ENCODE peak calls at places on chromosomes 7 and 10, in seven cellular contexts. One of them, this sample, is unnamed.

GRCh38 chr7:100705341-100705752 is 574 bp upstream of the POP7 start:
- DNase-seq in PC-9: peak; percentile 43
- DNase-seq in DND-41: peak; percentile 84
- DNase-seq in psoas muscle: peak; percentile 81
- DNase-seq in iPS DF 6.9: peak; percentile 60
- DNase-seq in Panc1: no peak
- DNase-seq in HCT116: peak; percentile 32
- DNase-seq in this sample: peak; percentile 93

GRCh38 chr10:116771101-116771705 is 28.8 kb upstream of the HSPA12A start:
- DNase-seq in PC-9: no peak
- DNase-seq in DND-41: no peak
- DNase-seq in psoas muscle: peak; percentile 79
- DNase-seq in iPS DF 6.9: no peak
- DNase-seq in Panc1: no peak
- DNase-seq in HCT116: no peak
- DNase-seq in this sample: peak; percentile 74

GRCh38 chr10:76984559-76985443 is 652.8 kb downstream of the KCNMA1 start:
- DNase-seq in PC-9: peak; percentile 67
- DNase-seq in DND-41: peak; percentile 61
- DNase-seq in psoas muscle: peak; percentile 56
- DNase-seq in iPS DF 6.9: peak; percentile 41
- DNase-seq in Panc1: peak; percentile 61
- DNase-seq in HCT116: peak; percentile 63
- DNase-seq in this sample: peak; percentile 76

GRCh38 chr7:2100278-2101205 is 132.2 kb downstream of the MAD1L1 start:
- DNase-seq in PC-9: no peak
- DNase-seq in DND-41: peak; percentile 45
- DNase-seq in psoas muscle: no peak
- DNase-seq in iPS DF 6.9: no peak
- DNase-seq in Panc1: no peak
- DNase-seq in HCT116: no peak
- DNase-seq in this sample: no peak

GRCh38 chr10:31320598-31321211 is 1.7 kb downstream of the ZEB1 start:
- DNase-seq in PC-9: no peak
- DNase-seq in DND-41: peak; percentile 49
- DNase-seq in psoas muscle: peak; percentile 66
- DNase-seq in iPS DF 6.9: no peak
- DNase-seq in Panc1: no peak
- DNase-seq in HCT116: no peak
- DNase-seq in this sample: peak; percentile 70

GRCh38 chr7:154503962-154504550 is 451.9 kb downstream of the DPP6 start:
- DNase-seq in PC-9: peak; percentile 47
- DNase-seq in DND-41: no peak
- DNase-seq in psoas muscle: no peak
- DNase-seq in iPS DF 6.9: peak; percentile 13
- DNase-seq in Panc1: peak; percentile 41
- DNase-seq in HCT116: peak; percentile 22
- DNase-seq in this sample: no peak

GRCh38 chr7:7438851-7439250 is 96.8 kb downstream of the COL28A1 start:
- DNase-seq in PC-9: peak; percentile 95
- DNase-seq in DND-41: no peak
- DNase-seq in psoas muscle: no peak
- DNase-seq in iPS DF 6.9: no peak
- DNase-seq in Panc1: peak; percentile 95
- DNase-seq in HCT116: peak; percentile 87
- DNase-seq in this sample: no peak

GRCh38 chr10:23556727-23557440 is 118.0 kb downstream of the OTUD1 start:
- DNase-seq in PC-9: no peak
- DNase-seq in DND-41: no peak
- DNase-seq in psoas muscle: no peak
- DNase-seq in iPS DF 6.9: no peak
- DNase-seq in Panc1: no peak
- DNase-seq in HCT116: no peak
- DNase-seq in this sample: no peak

GRCh38 chr7:44048031-44048795 is 3.7 kb downstream of the DBNL start:
- DNase-seq in PC-9: peak; percentile 28
- DNase-seq in DND-41: no peak
- DNase-seq in psoas muscle: no peak
- DNase-seq in iPS DF 6.9: no peak
- DNase-seq in Panc1: no peak
- DNase-seq in HCT116: no peak
- DNase-seq in this sample: no peak

GRCh38 chr7:5693529-5693928 is 87.9 kb downstream of the RNF216 start:
- DNase-seq in PC-9: peak; percentile 88
- DNase-seq in DND-41: no peak
- DNase-seq in psoas muscle: no peak
- DNase-seq in iPS DF 6.9: no peak
- DNase-seq in Panc1: no peak
- DNase-seq in HCT116: no peak
- DNase-seq in this sample: no peak

GRCh38 chr7:78543976-78544375 is 745.4 kb downstream of the PHTF2 start:
- DNase-seq in PC-9: no peak
- DNase-seq in DND-41: no peak
- DNase-seq in psoas muscle: no peak
- DNase-seq in iPS DF 6.9: no peak
- DNase-seq in Panc1: no peak
- DNase-seq in HCT116: no peak
- DNase-seq in this sample: no peak

GRCh38 chr10:46549171-46550075 is 7.0 kb downstream of the GPRIN2 start:
- DNase-seq in PC-9: no peak
- DNase-seq in DND-41: peak; percentile 2
- DNase-seq in psoas muscle: peak; percentile 10
- DNase-seq in iPS DF 6.9: no peak
- DNase-seq in Panc1: no peak
- DNase-seq in HCT116: no peak
- DNase-seq in this sample: peak; percentile 60

GRCh38 chr7:91554893-91555292 is 290.7 kb downstream of the FZD1 start:
- DNase-seq in PC-9: no peak
- DNase-seq in DND-41: no peak
- DNase-seq in psoas muscle: no peak
- DNase-seq in iPS DF 6.9: no peak
- DNase-seq in Panc1: no peak
- DNase-seq in HCT116: no peak
- DNase-seq in this sample: no peak

GRCh38 chr10:73762915-73763314 is 18.7 kb downstream of the SEC24C start:
- DNase-seq in PC-9: peak; percentile 58
- DNase-seq in DND-41: no peak
- DNase-seq in psoas muscle: no peak
- DNase-seq in iPS DF 6.9: no peak
- DNase-seq in Panc1: no peak
- DNase-seq in HCT116: no peak
- DNase-seq in this sample: no peak

GRCh38 chr10:63605568-63605967 is 84.4 kb downstream of the REEP3 start:
- DNase-seq in PC-9: no peak
- DNase-seq in DND-41: no peak
- DNase-seq in psoas muscle: no peak
- DNase-seq in iPS DF 6.9: no peak
- DNase-seq in Panc1: no peak
- DNase-seq in HCT116: peak; percentile 4
- DNase-seq in this sample: no peak

GRCh38 chr10:118495499-118495898 is 99.9 kb downstream of the PRLHR start:
- DNase-seq in PC-9: no peak
- DNase-seq in DND-41: no peak
- DNase-seq in psoas muscle: no peak
- DNase-seq in iPS DF 6.9: no peak
- DNase-seq in Panc1: no peak
- DNase-seq in HCT116: no peak
- DNase-seq in this sample: no peak

GRCh38 chr7:122764020-122764419 is 61.3 kb upstream of the RNF148 start:
- DNase-seq in PC-9: no peak
- DNase-seq in DND-41: no peak
- DNase-seq in psoas muscle: no peak
- DNase-seq in iPS DF 6.9: no peak
- DNase-seq in Panc1: no peak
- DNase-seq in HCT116: no peak
- DNase-seq in this sample: no peak

DNA sequence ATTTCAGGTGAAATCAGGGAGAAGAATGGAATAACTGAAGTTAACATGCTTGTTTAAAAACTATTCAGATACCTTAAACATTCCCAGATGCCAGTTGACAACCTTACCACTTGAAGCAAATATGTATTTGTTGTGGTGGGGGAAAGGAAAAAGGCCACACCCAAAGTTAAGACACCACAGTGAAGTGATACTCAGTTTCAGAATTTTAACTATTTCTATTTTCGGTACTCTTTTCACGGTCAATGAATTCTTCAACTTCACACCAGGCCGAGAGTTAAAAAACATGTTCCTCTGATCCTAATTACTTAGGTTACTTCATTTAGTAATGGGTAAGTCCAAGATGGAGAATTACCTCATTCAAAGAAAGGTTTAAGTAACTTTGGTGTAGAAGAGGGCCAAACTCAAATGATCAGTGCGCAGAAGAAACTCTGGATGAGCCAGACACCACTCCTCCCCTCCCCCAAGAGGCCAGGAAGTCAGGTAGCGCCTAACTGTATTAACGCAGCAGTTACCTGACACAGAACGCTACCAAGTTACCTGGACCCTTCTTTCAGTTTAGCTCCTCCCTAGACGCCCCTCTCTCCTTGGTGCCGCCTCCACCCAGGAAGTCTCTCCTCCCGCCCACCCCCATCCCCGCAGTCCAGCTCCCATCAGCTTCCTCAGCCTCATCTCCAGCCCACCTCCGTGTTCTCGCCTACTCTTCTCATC is 693 bp downstream of the MTPN start:
- DNase-seq in PC-9: no peak
- DNase-seq in DND-41: no peak
- DNase-seq in psoas muscle: no peak
- DNase-seq in iPS DF 6.9: no peak
- DNase-seq in Panc1: no peak
- DNase-seq in HCT116: peak; percentile 3
- DNase-seq in this sample: no peak
- H3K4me1 ChIP-seq in PC-9: peaks cover 27% of the 10 kb centered on the region
- H3K4me1 ChIP-seq in DND-41: peaks cover 69% of the 10 kb centered on the region
- H3K4me1 ChIP-seq in psoas muscle: peaks cover 49% of the 10 kb centered on the region
- H3K4me1 ChIP-seq in iPS DF 6.9: no peaks in the 10 kb centered on the region
- H3K4me1 ChIP-seq in Panc1: peaks cover 13% of the 10 kb centered on the region
- H3K4me1 ChIP-seq in HCT116: peaks cover 5% of the 10 kb centered on the region
- H3K4me1 ChIP-seq in this sample: no peaks in the 10 kb centered on the region

DNA sequence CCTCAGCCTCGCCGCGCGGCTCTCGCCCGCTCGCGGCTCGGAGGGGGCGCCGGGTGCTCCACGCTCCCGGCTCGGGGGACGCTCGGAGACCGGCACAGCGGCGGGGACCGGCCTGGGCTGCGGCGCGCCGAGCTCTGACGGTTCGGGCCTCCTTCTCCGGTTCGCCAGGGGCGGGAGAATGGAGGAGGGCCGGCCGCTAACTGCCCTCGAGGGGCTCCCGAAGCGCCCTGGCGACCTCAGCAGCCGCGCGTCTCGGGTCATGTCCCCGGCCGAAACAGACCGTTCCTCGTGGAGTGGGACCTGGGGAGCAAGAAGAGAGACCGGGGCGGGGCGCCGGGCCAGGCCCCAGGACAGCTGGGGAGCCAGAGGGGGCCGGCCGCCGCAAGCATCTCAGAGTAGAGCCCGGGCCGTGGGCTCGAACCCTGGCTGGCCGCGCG is 325 bp upstream of the GRID1 start:
- DNase-seq in PC-9: no peak
- DNase-seq in DND-41: no peak
- DNase-seq in psoas muscle: no peak
- DNase-seq in iPS DF 6.9: no peak
- DNase-seq in Panc1: no peak
- DNase-seq in HCT116: no peak
- DNase-seq in this sample: peak; percentile 57
- H3K4me3 ChIP-seq in PC-9: no peak overlapping the region
- H3K4me3 ChIP-seq in DND-41: no peak overlapping the region
- H3K4me3 ChIP-seq in psoas muscle: peak overlapping the region; percentile 66
- H3K4me3 ChIP-seq in iPS DF 6.9: peak overlapping the region; percentile 48
- H3K4me3 ChIP-seq in Panc1: peak overlapping the region; percentile 40
- H3K4me3 ChIP-seq in HCT116: peak overlapping the region; percentile 20
- H3K4me3 ChIP-seq in this sample: peak overlapping the region; percentile 65

DNA sequence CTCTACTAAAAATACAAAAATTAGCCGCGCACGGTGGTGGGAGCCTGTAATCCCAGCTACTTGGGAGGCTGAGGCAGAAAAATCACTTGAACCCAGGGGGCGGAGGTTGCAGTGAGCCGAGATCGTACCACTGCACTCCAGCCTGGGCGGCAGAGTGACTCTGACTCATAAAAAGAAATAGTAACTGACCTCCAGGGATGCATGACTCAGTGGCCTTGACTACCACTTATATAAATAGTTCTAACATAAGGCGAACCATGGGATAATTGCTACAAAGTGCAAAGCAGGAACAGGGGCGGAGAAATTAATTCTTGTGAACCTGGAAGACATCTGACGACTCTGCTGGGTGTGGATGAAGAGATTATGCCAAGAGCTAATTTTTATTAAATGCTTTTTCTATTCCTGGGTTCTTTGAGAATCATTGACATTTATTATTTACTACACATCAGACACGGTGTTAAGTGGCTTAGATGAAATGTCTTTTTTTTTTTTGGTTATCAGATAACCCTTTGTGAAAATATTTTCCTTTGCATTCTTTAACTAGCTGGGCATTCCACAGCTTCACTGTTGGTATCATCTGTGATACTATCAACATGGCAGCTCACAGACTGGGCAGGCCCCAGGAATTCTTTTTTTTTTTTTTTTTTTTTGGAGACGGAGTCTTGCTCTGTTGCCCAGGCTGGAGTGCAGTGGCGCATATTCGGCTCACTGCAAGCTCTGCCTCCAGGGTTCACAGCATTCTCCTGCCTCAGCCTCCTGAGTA is 28.2 kb downstream of the ANKRD16 start:
- DNase-seq in PC-9: peak; percentile 79
- DNase-seq in DND-41: no peak
- DNase-seq in psoas muscle: no peak
- DNase-seq in iPS DF 6.9: no peak
- DNase-seq in Panc1: peak; percentile 47
- DNase-seq in HCT116: peak; percentile 78
- DNase-seq in this sample: no peak
- H3K4me1 ChIP-seq in PC-9: peaks cover 15% of the 10 kb centered on the region
- H3K4me1 ChIP-seq in DND-41: no peaks in the 10 kb centered on the region
- H3K4me1 ChIP-seq in psoas muscle: no peaks in the 10 kb centered on the region
- H3K4me1 ChIP-seq in iPS DF 6.9: no peaks in the 10 kb centered on the region
- H3K4me1 ChIP-seq in Panc1: no peaks in the 10 kb centered on the region
- H3K4me1 ChIP-seq in HCT116: peaks cover 23% of the 10 kb centered on the region
- H3K4me1 ChIP-seq in this sample: no peaks in the 10 kb centered on the region

GRCh38 chr10:4243651-4244050 is 458.6 kb upstream of the KLF6 start:
- DNase-seq in PC-9: peak; percentile 82
- DNase-seq in DND-41: no peak
- DNase-seq in psoas muscle: no peak
- DNase-seq in iPS DF 6.9: no peak
- DNase-seq in Panc1: peak; percentile 85
- DNase-seq in HCT116: peak; percentile 61
- DNase-seq in this sample: no peak

GRCh38 chr10:4240641-4241197 is 455.7 kb upstream of the KLF6 start:
- DNase-seq in PC-9: no peak
- DNase-seq in DND-41: no peak
- DNase-seq in psoas muscle: no peak
- DNase-seq in iPS DF 6.9: no peak
- DNase-seq in Panc1: peak; percentile 33
- DNase-seq in HCT116: no peak
- DNase-seq in this sample: no peak

GRCh38 chr10:4243169-4243568 is 458.2 kb upstream of the KLF6 start:
- DNase-seq in PC-9: no peak
- DNase-seq in DND-41: no peak
- DNase-seq in psoas muscle: no peak
- DNase-seq in iPS DF 6.9: no peak
- DNase-seq in Panc1: no peak
- DNase-seq in HCT116: no peak
- DNase-seq in this sample: no peak

GRCh38 chr10:4241724-4242345 is 456.8 kb upstream of the KLF6 start:
- DNase-seq in PC-9: no peak
- DNase-seq in DND-41: peak; percentile 51
- DNase-seq in psoas muscle: no peak
- DNase-seq in iPS DF 6.9: no peak
- DNase-seq in Panc1: peak; percentile 51
- DNase-seq in HCT116: no peak
- DNase-seq in this sample: no peak

GRCh38 chr10:4242561-4243035 is 457.6 kb upstream of the KLF6 start:
- DNase-seq in PC-9: peak; percentile 36
- DNase-seq in DND-41: peak; percentile 67
- DNase-seq in psoas muscle: no peak
- DNase-seq in iPS DF 6.9: no peak
- DNase-seq in Panc1: peak; percentile 60
- DNase-seq in HCT116: peak; percentile 52
- DNase-seq in this sample: no peak
- H3K4me3 ChIP-seq in PC-9: no peak overlapping the region
- H3K4me3 ChIP-seq in DND-41: peak overlapping the region; percentile 49
- H3K4me3 ChIP-seq in psoas muscle: peak overlapping the region; percentile 48
- H3K4me3 ChIP-seq in iPS DF 6.9: no peak overlapping the region
- H3K4me3 ChIP-seq in Panc1: peak overlapping the region; percentile 19
- H3K4me3 ChIP-seq in HCT116: no peak overlapping the region
- H3K4me3 ChIP-seq in this sample: peak overlapping the region; percentile 46